ENCODE peak calls at places on chromosomes 6 and 20, in six cellular contexts. S, Z, K, A, N and F are unnamed samples.

GRCh38 chr6:122033564-122034181 is 365.8 kb upstream of the HSF2 start:
- DNase-seq in A (peak; percentile 33), N (peak; percentile 70), S (peak; percentile 54), K (peak; percentile 93), Z (peak; percentile 29), F (peak; percentile 77)

GRCh38 chr6:149248688-149249369 is 68.7 kb upstream of the TAB2 start:
- DNase-seq in Z (no peak), N (no peak), S (no peak), K (no peak), A (no peak), F (no peak)

GRCh38 chr6:157659536-157660271 is 163.3 kb upstream of the SNX9 start:
- DNase-seq in N (no peak), A (no peak), K (no peak), Z (no peak), S (no peak), F (no peak)

GRCh38 chr20:40508821-40509220 is 180.2 kb downstream of the MAFB start:
- DNase-seq in S (no peak), Z (no peak), N (no peak), A (no peak), K (no peak), F (no peak)

GRCh38 chr6:135939216-135939610 is 87.7 kb downstream of the PDE7B start:
- DNase-seq in S (no peak), A (no peak), Z (no peak), K (no peak), N (no peak), F (no peak)

GRCh38 chr6:104558746-104559145 is 301.0 kb downstream of the HACE1 start:
- DNase-seq in N (no peak), K (no peak), S (no peak), Z (no peak), A (no peak), F (no peak)

GRCh38 chr20:41094656-41095055 is 42.7 kb upstream of the PLCG1 start:
- DNase-seq in S (no peak), N (peak; percentile 61), K (no peak), Z (no peak), A (no peak), F (peak; percentile 43)

GRCh38 chr6:112258636-112259336 is 4.4 kb upstream of the LAMA4 start:
- DNase-seq in N (peak; percentile 57), Z (no peak), S (no peak), A (no peak), K (no peak), F (no peak)

GRCh38 chr6:168584671-168585070 is 143.7 kb downstream of the SMOC2 start:
- DNase-seq in A (no peak), K (no peak), S (no peak), N (no peak), Z (no peak), F (no peak)

GRCh38 chr6:26420607-26421235 is 18.6 kb downstream of the BTN3A1 start:
- DNase-seq in K (peak; percentile 85), Z (no peak), S (peak; percentile 9), N (peak; percentile 42), A (peak; percentile 46), F (peak; percentile 78)

GRCh38 chr6:73854998-73855718 is 159.2 kb downstream of the CD109 start:
- DNase-seq in K (peak; percentile 54), Z (no peak), S (peak; percentile 33), N (peak; percentile 73), A (no peak), F (peak; percentile 68)

GRCh38 chr6:119090256-119090655 is 11.8 kb upstream of the FAM184A start:
- DNase-seq in Z (no peak), A (no peak), K (peak; percentile 33), S (no peak), N (no peak), F (no peak)

GRCh38 chr20:62462976-62463592 is 12.7 kb downstream of the GATA5 start:
- DNase-seq in K (no peak), S (no peak), A (no peak), Z (no peak), N (no peak), F (no peak)

GRCh38 chr6:83221886-83222479 is 28.8 kb downstream of the RWDD2A start:
- DNase-seq in A (no peak), S (peak; percentile 29), K (peak; percentile 82), N (peak; percentile 54), Z (no peak), F (peak; percentile 55)

GRCh38 chr20:12170406-12170805 is 252.7 kb downstream of the BTBD3 start:
- DNase-seq in Z (no peak), S (no peak), A (no peak), N (no peak), K (no peak), F (no peak)

GRCh38 chr20:19769516-19769915 is 11.5 kb downstream of the RIN2 start:
- DNase-seq in Z (no peak), K (no peak), S (no peak), N (no peak), A (no peak), F (no peak)

GRCh38 chr20:19761853-19762252 is 3.8 kb downstream of the RIN2 start:
- DNase-seq in A (no peak), K (no peak), N (no peak), Z (no peak), S (no peak), F (no peak)

GRCh38 chr20:19764207-19764606 is 6.1 kb downstream of the RIN2 start:
- DNase-seq in K (no peak), N (peak; percentile 21), A (no peak), S (no peak), Z (no peak), F (peak; percentile 26)

GRCh38 chr20:19767070-19767469 is 9.0 kb downstream of the RIN2 start:
- DNase-seq in A (no peak), N (no peak), K (no peak), S (no peak), Z (no peak), F (no peak)

DNA sequence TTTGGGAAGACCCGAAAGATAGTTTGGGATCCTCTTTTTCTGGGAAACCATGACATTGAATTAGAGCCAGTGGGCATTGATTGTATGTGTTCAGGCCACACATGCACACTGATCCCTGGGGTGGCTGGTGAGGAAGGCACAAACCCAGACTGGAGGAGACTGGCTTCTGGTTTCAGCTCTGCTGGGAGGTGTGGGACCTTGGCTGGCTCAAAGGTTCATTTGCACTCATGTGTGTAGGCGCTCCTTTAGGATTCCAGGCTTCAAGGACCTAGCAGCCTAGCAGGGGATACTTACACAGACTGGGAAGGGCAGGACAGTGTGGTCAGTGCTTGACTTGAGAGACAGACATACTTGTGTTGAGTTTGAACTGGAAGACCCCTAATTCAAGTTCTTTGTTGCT is 7.2 kb downstream of the RIN2 start:
- DNase-seq in S (no peak), N (no peak), K (no peak), A (no peak), Z (no peak), F (no peak)
- H3K18ac ChIP-seq in S (no peak overlapping the region), N (no peak overlapping the region), K (no peak overlapping the region), A (no peak overlapping the region), Z (no peak overlapping the region), F (no peak overlapping the region)

DNA sequence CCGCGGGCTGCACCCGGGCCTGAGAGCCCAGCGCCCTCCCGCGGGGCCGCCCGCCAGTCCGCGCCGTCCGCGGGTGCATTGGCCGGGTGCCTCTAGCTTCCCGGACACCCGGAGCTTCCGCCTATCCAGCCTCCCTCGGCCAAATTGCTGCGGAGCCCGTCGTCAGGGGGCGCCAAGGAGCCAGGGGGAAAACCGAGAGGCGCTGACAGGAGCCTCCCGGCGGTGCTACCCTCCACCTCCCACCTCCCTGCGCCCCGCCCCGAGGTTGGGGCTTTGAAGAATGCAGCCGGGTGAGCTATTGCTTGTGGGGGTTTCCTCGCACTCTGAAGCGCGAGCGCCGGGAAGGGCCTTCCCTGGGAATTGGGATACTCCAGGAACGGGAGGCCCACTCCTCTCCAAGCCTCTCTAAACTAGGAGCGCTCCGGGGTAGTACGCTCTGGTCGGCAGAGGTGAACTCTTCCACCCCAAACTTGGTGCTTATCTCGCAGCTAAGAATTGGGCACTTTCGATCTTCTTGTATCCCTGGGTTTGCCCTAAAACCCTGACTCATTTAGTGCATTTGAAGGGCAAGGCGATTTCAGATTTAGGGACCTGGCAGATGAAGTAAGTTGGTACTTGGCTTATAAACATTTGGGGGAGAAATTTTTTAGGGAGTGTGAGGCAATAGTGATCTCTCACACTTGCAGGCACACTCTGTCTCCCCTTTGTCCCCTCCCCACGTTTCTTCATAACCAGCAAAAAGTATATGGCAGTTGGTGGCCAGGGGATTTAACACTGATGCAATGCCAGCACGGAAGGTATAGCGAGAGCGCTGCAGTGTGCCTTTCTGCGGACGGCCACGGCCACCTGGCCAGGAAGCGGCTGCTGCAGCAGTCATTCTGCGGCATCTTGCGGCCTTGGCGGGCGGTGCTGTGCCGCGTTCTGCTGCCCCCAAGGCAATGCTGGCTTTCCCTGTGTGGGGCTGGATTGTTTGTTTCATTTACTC is 556 bp downstream of the BEND6 start:
- DNase-seq in N (peak; percentile 91), A (peak; percentile 96), K (peak; percentile 98), Z (peak; percentile 90), S (peak; percentile 81), F (peak; percentile 93)
- H2BK5ac ChIP-seq in N (peak overlapping the region; percentile 85), A (no peak overlapping the region), K (no peak overlapping the region), Z (peak overlapping the region; percentile 76), S (no peak overlapping the region), F (no peak overlapping the region)

DNA sequence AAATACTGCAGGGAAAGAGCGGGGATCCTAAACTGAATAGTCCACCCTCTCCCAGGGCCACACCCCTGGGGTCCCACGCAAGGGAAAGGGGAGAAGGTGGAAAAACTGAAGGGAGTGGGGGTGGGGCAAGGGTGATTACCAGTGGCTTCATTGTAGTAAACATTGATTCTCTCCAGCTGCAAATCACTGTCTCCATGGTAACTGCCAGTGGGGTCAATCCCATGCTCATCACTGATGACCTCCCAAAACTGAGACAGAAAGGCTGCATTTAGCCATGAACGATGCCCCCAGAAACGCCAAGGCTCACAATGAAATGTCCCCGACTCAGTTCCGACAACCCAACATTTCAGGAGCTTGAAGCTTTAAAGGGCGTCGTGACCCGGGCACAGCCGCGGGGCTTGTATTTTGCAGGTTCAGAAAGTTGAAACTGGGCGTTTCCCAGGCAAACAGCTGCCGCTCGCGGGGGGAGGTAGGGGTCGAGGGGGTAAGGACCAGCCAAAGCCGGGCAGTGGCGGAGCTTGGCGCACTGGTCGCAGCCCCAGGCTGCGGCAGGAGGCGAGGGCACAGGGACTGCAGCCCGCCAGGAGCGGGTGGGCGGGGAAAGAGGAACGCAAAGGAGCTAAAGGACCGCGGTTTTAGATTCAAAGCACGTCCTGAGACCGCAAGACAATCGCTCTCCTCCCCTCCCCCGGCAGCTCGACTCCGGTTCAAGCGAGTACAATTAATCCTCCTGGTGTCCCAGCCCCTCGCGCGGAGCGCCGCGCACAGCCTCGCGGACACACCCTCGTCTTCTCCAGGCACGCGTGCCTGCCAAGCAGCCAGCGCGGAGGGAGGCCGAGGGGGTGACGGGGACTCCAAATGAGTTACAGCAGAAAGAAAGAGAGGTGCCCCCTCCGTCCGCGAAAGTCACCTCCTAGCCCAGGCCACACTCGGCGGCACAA is 761 bp downstream of the TUBB2B start:
- DNase-seq in A (no peak), S (peak; percentile 71), N (no peak), K (peak; percentile 81), Z (no peak), F (peak; percentile 52)
- H3K18ac ChIP-seq in A (peak overlapping the region; percentile 60), S (peak overlapping the region; percentile 99), N (no peak overlapping the region), K (peak overlapping the region; percentile 34), Z (peak overlapping the region; percentile 88), F (peak overlapping the region; percentile 11)

GRCh38 chr20:31605902-31606677 is 1.0 kb downstream of the ID1 start:
- DNase-seq in Z (no peak), A (peak; percentile 50), S (no peak), N (no peak), K (peak; percentile 33), F (peak; percentile 52)

GRCh38 chr20:31603822-31604566 is 1.1 kb upstream of the ID1 start:
- DNase-seq in S (peak; percentile 98), N (peak; percentile 96), Z (peak; percentile 96), K (peak; percentile 99), A (peak; percentile 99), F (peak; percentile 100)

GRCh38 chr20:31606678-31606927 is 1.5 kb downstream of the ID1 start:
- DNase-seq in K (no peak), N (no peak), Z (no peak), A (peak; percentile 73), S (no peak), F (peak; percentile 51)

GRCh38 chr20:31604567-31605030 is 490 bp upstream of the ID1 start:
- DNase-seq in K (no peak), N (no peak), Z (no peak), A (no peak), S (no peak), F (no peak)

GRCh38 chr20:31605031-31605901 is at the start of gene ID1:
- DNase-seq in Z (peak; percentile 84), K (peak; percentile 99), S (peak; percentile 90), N (peak; percentile 93), A (peak; percentile 94), F (peak; percentile 100)
- H2BK5ac ChIP-seq in Z (peak within 1 kb of the TSS; percentile 99), K (peak within 1 kb of the TSS; percentile 85), S (peak within 1 kb of the TSS; percentile 88), N (peak within 1 kb of the TSS; percentile 59), A (no peak within 1 kb of the TSS), F (peak within 1 kb of the TSS; percentile 11)